ENCODE peak calls at places on chromosomes 4 and X, in nine cellular contexts. U is HepG2, A is GM23248, G is ovary, I is H7, P is epithelial cell of esophagus, M is lung, E is fibroblast of pulmonary artery, X is GM06990. Q is an unnamed sample.

GRCh38 chr4:45693746-45694145 is 430.1 kb downstream of the GABRG1 start:
- DNase-seq in U (peak), A (peak), G (no peak), I (no peak), P (no peak), M (no peak), E (peak), X (no peak), Q (no peak)

GRCh38 chr4:98476891-98477290 is 181.5 kb downstream of the TSPAN5 start:
- DNase-seq in U (no peak), A (no peak), G (no peak), I (no peak), P (no peak), M (no peak), E (no peak), X (no peak), Q (no peak)

GRCh38 chrX:49919617-49920016 is 2.8 kb upstream of the CLCN5 start:
- DNase-seq in U (peak), A (peak), G (peak), I (peak), P (no peak), M (peak), E (peak), X (no peak), Q (no peak)

GRCh38 chrX:41561045-41561444 is 113.9 kb downstream of the NYX start:
- DNase-seq in U (no peak), A (peak), G (peak), I (no peak), P (peak), M (no peak), E (peak), X (peak), Q (peak)

GRCh38 chr4:123750044-123750443 is 353.4 kb downstream of the SPRY1 start:
- DNase-seq in U (peak), A (no peak), G (no peak), I (peak), P (no peak), M (no peak), E (no peak), X (no peak), Q (no peak)

GRCh38 chr4:26482508-26483462 is 7.5 kb downstream of the CCKAR start:
- DNase-seq in U (no peak), A (no peak), G (peak), I (no peak), P (no peak), M (no peak), E (no peak), X (no peak), Q (no peak)

GRCh38 chr4:17810260-17811077 is at the start of the genes DCAF16 and NCAPG:
- DNase-seq in U (peak), A (peak), G (peak), I (peak), P (peak), M (peak), E (peak), X (peak), Q (peak)

GRCh38 chr4:20408596-20408995 is 156.9 kb downstream of the SLIT2 start:
- DNase-seq in U (no peak), A (peak), G (no peak), I (no peak), P (peak), M (no peak), E (peak), X (no peak), Q (no peak)

GRCh38 chr4:43251760-43252317 is 359.3 kb downstream of the GRXCR1 start:
- DNase-seq in U (no peak), A (peak), G (no peak), I (no peak), P (peak), M (no peak), E (peak), X (no peak), Q (peak)

DNA sequence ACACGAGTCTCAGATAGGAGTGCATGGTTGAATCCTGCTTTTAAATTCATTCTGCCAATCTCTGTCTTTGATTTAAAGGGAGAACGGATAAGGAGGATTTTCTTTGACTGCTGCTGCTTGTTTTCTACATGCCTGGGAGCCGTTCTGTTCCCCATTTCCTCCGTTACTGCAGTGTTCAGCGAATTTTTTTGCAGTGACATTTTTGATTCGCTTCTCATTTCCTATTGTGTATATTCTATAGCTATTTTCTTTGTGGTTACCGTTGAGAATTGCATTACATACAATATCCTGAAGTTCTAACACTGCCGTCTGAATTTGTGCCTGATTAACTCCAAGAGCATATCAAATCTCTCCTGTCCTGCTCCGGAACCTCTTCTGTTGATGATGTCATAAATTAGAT is 14.8 kb upstream of the MAEA start:
- DNase-seq in U (no peak), A (no peak), G (no peak), I (no peak), P (no peak), M (no peak), E (no peak), X (no peak), Q (no peak)
- H3K4me3 ChIP-seq in U (no peak), A (no peak), G (no peak), I (no peak), P (no peak), M (no peak), E (no peak), X (no peak), Q (no peak)

GRCh38 chrX:69503228-69503834 is 795 bp upstream of the NALF2 start:
- DNase-seq in U (peak), A (no peak), G (no peak), I (no peak), P (no peak), M (no peak), E (peak), X (no peak), Q (no peak)
- H3K4me3 ChIP-seq in U (peak), A (no peak), G (no peak), I (peak), P (no peak), M (no peak), E (peak), X (no peak), Q (no peak)

GRCh38 chr4:16225139-16225538 is 1.1 kb downstream of the TAPT1 start:
- DNase-seq in U (no peak), A (peak), G (no peak), I (no peak), P (peak), M (no peak), E (peak), X (peak), Q (no peak)
- H3K4me3 ChIP-seq in U (peak), A (peak), G (peak), I (peak), P (peak), M (no peak), E (peak), X (peak), Q (peak)

GRCh38 chr4:99564921-99565320 is 1.1 kb upstream of the TRMT10A start:
- DNase-seq in U (no peak), A (no peak), G (no peak), I (no peak), P (no peak), M (no peak), E (no peak), X (no peak), Q (no peak)
- H3K4me3 ChIP-seq in U (no peak), A (no peak), G (no peak), I (no peak), P (no peak), M (no peak), E (no peak), X (no peak), Q (no peak)

GRCh38 chrX:56615282-56615681 is 51.9 kb downstream of the UBQLN2 start:
- DNase-seq in U (peak), A (no peak), G (no peak), I (no peak), P (no peak), M (no peak), E (no peak), X (no peak), Q (no peak)

GRCh38 chrX:56623316-56623715 is 59.9 kb downstream of the UBQLN2 start:
- DNase-seq in U (no peak), A (no peak), G (no peak), I (no peak), P (no peak), M (no peak), E (no peak), X (no peak), Q (no peak)

DNA sequence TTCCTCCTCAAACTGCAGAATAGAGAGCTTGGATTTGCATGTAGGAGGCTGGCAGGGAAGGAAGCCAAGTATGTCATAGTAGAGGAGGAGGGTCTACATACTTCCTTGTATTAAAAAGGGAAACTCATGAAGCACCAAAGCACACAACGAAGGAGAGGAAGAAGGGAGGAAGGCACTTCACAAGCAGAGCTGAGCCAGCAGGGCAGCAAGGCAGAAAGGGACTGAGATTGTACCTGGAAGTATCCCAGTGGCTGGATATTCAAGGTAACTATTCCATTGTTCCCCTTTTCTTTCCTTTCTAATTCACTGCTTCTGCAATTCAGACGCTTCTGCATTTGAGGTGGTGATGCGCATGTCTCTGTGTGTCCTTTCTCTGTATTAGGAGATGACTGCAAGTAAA is 54.8 kb downstream of the UBQLN2 start:
- DNase-seq in U (no peak), A (no peak), G (no peak), I (peak), P (no peak), M (no peak), E (peak), X (no peak), Q (no peak)
- H3K4me3 ChIP-seq in U (no peak), A (no peak), G (no peak), I (no peak), P (no peak), M (no peak), E (no peak), X (no peak), Q (no peak)

GRCh38 chr4:113050361-113050760 is 908 bp downstream of the ANK2 start:
- DNase-seq in U (no peak), A (no peak), G (no peak), I (no peak), P (no peak), M (no peak), E (no peak), X (no peak), Q (no peak)
- H3K4me3 ChIP-seq in U (no peak), A (no peak), G (no peak), I (no peak), P (no peak), M (no peak), E (no peak), X (no peak), Q (no peak)

GRCh38 chr4:1574601-1575417 is 109.3 kb downstream of the FAM53A start:
- DNase-seq in U (no peak), A (no peak), G (no peak), I (peak), P (no peak), M (no peak), E (no peak), X (no peak), Q (no peak)
- H3K4me3 ChIP-seq in U (no peak), A (no peak), G (no peak), I (no peak), P (no peak), M (no peak), E (no peak), X (no peak), Q (no peak)

GRCh38 chr4:112282860-112283667 is 2.6 kb downstream of the TIFA start:
- DNase-seq in U (peak), A (no peak), G (no peak), I (no peak), P (no peak), M (no peak), E (no peak), X (no peak), Q (no peak)
- H3K4me3 ChIP-seq in U (no peak), A (peak), G (no peak), I (no peak), P (no peak), M (no peak), E (peak), X (peak), Q (no peak)

DNA sequence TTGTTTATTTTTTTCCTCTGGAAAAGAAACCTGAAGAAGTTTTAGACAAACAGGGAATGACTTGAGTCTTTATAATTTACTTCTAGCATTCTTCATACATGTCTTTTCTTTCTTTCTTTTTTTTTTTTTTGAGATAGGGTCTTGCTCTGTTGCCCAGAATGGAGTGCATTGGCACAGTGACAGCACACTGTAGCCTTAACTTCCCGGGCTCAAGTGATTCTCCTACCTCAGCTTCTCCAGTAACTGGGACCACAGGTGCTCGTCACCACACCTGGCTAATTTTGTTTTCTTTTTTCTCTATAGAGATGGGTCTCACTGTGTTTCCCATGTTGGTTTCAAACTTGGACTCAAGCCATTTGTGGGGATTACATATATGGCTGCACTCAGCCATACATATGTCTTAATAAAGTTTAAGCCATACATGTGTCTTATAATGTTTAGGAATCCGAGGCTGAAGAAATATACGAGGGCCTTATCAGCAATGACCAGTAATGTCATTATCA is 71.8 kb downstream of the RAPGEF2 start:
- DNase-seq in U (no peak), A (peak), G (no peak), I (no peak), P (no peak), M (no peak), E (peak), X (no peak), Q (no peak)
- H3K4me3 ChIP-seq in U (no peak), A (no peak), G (no peak), I (no peak), P (no peak), M (no peak), E (no peak), X (no peak), Q (no peak)

DNA sequence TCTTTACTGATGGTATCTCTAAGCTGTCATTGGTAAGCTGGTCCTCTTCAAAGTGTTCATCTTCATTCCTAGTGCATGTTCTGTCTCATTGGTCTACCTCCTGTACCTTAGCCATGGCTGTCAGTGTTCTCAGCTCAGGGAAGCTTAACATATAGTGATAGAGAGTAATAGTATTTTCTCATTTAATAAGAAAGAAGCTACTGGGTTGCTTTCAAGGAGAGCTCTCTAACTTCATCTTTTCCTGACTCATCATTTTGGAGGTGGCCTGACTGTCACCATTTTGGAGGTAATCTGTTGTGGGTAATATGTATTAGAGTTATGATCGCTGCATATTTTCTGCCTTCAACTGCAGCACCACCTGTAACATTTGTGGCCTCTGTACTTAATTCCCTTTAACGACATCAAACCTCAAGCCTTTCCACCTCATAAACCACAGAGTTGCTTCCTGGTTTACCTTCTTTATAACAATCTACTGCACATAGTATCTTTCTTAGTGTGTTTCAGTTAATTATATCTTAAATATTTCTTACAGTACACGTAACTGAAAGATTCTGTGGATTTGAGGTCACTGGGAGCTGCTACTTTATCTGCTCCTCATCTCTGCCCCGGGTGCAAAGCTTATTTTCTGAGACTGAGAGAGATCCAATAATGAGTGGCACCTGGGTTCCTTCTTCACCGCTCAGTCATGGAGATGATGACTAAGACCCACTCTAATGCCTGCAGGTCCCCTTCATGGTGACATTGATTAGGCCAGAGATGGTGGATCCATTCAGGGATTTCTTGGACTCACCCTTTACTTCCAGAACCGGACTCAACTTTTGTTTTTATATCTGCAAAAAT is 474.1 kb upstream of the TECRL start:
- DNase-seq in U (no peak), A (no peak), G (no peak), I (no peak), P (no peak), M (no peak), E (no peak), X (no peak), Q (no peak)
- H3K4me3 ChIP-seq in U (no peak), A (no peak), G (no peak), I (no peak), P (no peak), M (no peak), E (no peak), X (no peak), Q (no peak)